ENCODE peak calls at places on chromosome 12, in six cellular contexts. Y is AG04450, U is pancreas, S is left ventricle myocardium inferior, V is astrocyte of the spinal cord, E is choroid plexus epithelial cell. Q is an unnamed sample.

GRCh38 chr12:19572920-19573558 is 133.7 kb downstream of the AEBP2 start:
- DNase-seq in Y (no peak), U (peak; percentile 42), S (no peak), V (peak; percentile 61), E (peak; percentile 82), Q (peak; percentile 73)

GRCh38 chr12:46449856-46450255 is 77.3 kb upstream of the SLC38A2 start:
- DNase-seq in Y (no peak), U (no peak), S (no peak), V (no peak), E (no peak), Q (no peak)

GRCh38 chr12:81705586-81705985 is 53.6 kb downstream of the PPFIA2 start:
- DNase-seq in Y (no peak), U (no peak), S (no peak), V (no peak), E (no peak), Q (no peak)

GRCh38 chr12:113241191-113242017 is 20.1 kb downstream of the TPCN1 start:
- DNase-seq in Y (peak; percentile 84), U (no peak), S (no peak), V (peak; percentile 86), E (peak; percentile 85), Q (peak; percentile 96)

GRCh38 chr12:122062832-122063690 is 15.5 kb upstream of the MLXIP start:
- DNase-seq in Y (no peak), U (no peak), S (peak; percentile 52), V (peak; percentile 83), E (peak; percentile 77), Q (peak; percentile 85)

GRCh38 chr12:96211989-96212388 is 17.8 kb downstream of the ELK3 start:
- DNase-seq in Y (no peak), U (no peak), S (no peak), V (no peak), E (no peak), Q (no peak)

GRCh38 chr12:45234134-45234865 is 18.4 kb downstream of the ANO6 start:
- DNase-seq in Y (peak; percentile 94), U (no peak), S (no peak), V (peak; percentile 98), E (peak; percentile 95), Q (peak; percentile 97)

GRCh38 chr12:4133636-4134433 is 139.7 kb upstream of the CCND2 start:
- DNase-seq in Y (no peak), U (no peak), S (no peak), V (no peak), E (no peak), Q (no peak)

GRCh38 chr12:66804555-66804954 is 125.7 kb upstream of the GRIP1 start:
- DNase-seq in Y (no peak), U (no peak), S (no peak), V (no peak), E (no peak), Q (no peak)

GRCh38 chr12:85796001-85796400 is 40.2 kb downstream of the RASSF9 start:
- DNase-seq in Y (no peak), U (no peak), S (no peak), V (no peak), E (no peak), Q (no peak)

GRCh38 chr12:9673404-9674225 is 4.1 kb downstream of the CLEC2D start:
- DNase-seq in Y (peak; percentile 65), U (no peak), S (peak; percentile 52), V (peak; percentile 96), E (peak; percentile 93), Q (peak; percentile 94)

GRCh38 chr12:65892905-65893304 is 68.6 kb downstream of the HMGA2 start:
- DNase-seq in Y (no peak), U (no peak), S (no peak), V (peak; percentile 79), E (peak; percentile 66), Q (peak; percentile 63)

GRCh38 chr12:62933220-62933870 is 1.6 kb downstream of the PPM1H start:
- DNase-seq in Y (no peak), U (peak; percentile 72), S (peak; percentile 36), V (peak; percentile 18), E (no peak), Q (peak; percentile 5)

GRCh38 chr12:29782821-29783772 is 645 bp downstream of the TMTC1 start:
- DNase-seq in Y (no peak), U (peak; percentile 84), S (peak; percentile 53), V (peak; percentile 45), E (peak; percentile 47), Q (peak; percentile 43)
- TF ChIP-seq CTCF in Y (no peak), U (no peak), S (no peak), V (no peak), E (no peak), Q (no peak)

GRCh38 chr12:6605425-6606330 is 1.5 kb downstream of the CHD4 start:
- DNase-seq in Y (no peak), U (no peak), S (peak; percentile 17), V (peak; percentile 22), E (peak; percentile 47), Q (peak; percentile 35)

GRCh38 chr12:6608592-6609311 is 1.6 kb upstream of the CHD4 start:
- DNase-seq in Y (no peak), U (peak; percentile 72), S (peak; percentile 25), V (peak; percentile 6), E (no peak), Q (peak; percentile 49)

GRCh38 chr12:6604254-6605029 is 2.7 kb downstream of the CHD4 start:
- DNase-seq in Y (no peak), U (no peak), S (no peak), V (no peak), E (no peak), Q (peak; percentile 58)

GRCh38 chr12:6607751-6608591 is 792 bp upstream of the CHD4 start:
- DNase-seq in Y (no peak), U (no peak), S (no peak), V (peak; percentile 41), E (peak; percentile 49), Q (peak; percentile 53)

DNA sequence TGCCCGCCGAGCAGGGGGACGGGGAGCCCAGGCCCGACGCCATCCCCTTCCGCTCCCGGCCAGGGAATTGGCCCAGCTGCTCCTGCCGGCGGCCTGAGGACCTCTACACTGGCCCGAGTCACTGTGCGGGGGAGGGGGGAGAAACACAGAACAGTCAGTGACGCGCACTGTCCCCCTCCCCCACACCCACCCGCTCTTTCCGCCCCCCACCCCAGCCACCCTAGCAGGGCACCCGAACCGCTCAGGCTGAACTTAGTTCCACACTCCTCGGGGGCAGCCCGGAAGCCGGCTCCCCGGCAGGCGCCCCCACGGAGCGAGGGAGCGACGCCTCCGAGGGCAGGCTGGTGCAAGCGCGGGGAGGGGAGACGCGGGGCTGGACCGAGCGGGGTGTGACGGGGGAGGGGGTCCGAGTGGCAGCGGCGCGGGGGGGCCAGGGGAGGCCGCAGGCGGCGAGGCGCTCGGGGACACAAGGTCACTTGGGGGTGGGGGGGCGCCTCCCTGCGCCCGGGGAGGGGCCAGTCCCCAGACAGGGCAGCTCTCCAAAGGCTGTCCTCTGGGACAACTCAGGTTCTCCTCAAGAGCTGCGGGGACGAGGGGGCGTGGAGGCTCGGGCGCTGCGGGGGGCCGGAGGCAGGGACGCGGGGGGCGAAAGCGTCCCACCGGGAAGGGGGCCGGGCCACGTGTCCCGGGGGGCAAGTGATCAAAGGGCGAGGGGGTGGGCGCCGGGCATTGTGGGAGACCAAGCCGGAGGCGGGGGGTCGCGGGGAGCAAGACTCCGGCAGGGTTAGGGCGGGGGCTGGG is 648 bp downstream of the CHD4 start:
- DNase-seq in Y (no peak), U (peak; percentile 93), S (peak; percentile 77), V (peak; percentile 9), E (peak; percentile 28), Q (peak; percentile 29)
- H3K4me3 ChIP-seq in Y (peak overlapping the region; percentile 90), U (peak overlapping the region; percentile 92), S (peak overlapping the region; percentile 99), V (peak overlapping the region; percentile 83), E (peak overlapping the region; percentile 83), Q (peak overlapping the region; percentile 81)

GRCh38 chr12:94141892-94142291 is 6.5 kb upstream of the PLXNC1 start:
- DNase-seq in Y (no peak), U (no peak), S (no peak), V (no peak), E (no peak), Q (no peak)

GRCh38 chr12:94141004-94141764 is 7.2 kb upstream of the PLXNC1 start:
- DNase-seq in Y (no peak), U (peak; percentile 53), S (no peak), V (no peak), E (no peak), Q (no peak)

GRCh38 chr12:94143444-94143843 is 4.9 kb upstream of the PLXNC1 start:
- DNase-seq in Y (no peak), U (no peak), S (no peak), V (no peak), E (no peak), Q (no peak)

GRCh38 chr12:94139816-94140215 is 8.6 kb upstream of the PLXNC1 start:
- DNase-seq in Y (no peak), U (no peak), S (no peak), V (no peak), E (no peak), Q (no peak)

GRCh38 chr12:94140556-94140955 is 7.8 kb upstream of the PLXNC1 start:
- DNase-seq in Y (no peak), U (peak; percentile 39), S (no peak), V (no peak), E (peak; percentile 42), Q (peak; percentile 35)
- TF ChIP-seq CTCF in Y (peak; percentile 50), U (no peak), S (peak; percentile 18), V (peak; percentile 39), E (peak; percentile 65), Q (peak; percentile 43)

DNA sequence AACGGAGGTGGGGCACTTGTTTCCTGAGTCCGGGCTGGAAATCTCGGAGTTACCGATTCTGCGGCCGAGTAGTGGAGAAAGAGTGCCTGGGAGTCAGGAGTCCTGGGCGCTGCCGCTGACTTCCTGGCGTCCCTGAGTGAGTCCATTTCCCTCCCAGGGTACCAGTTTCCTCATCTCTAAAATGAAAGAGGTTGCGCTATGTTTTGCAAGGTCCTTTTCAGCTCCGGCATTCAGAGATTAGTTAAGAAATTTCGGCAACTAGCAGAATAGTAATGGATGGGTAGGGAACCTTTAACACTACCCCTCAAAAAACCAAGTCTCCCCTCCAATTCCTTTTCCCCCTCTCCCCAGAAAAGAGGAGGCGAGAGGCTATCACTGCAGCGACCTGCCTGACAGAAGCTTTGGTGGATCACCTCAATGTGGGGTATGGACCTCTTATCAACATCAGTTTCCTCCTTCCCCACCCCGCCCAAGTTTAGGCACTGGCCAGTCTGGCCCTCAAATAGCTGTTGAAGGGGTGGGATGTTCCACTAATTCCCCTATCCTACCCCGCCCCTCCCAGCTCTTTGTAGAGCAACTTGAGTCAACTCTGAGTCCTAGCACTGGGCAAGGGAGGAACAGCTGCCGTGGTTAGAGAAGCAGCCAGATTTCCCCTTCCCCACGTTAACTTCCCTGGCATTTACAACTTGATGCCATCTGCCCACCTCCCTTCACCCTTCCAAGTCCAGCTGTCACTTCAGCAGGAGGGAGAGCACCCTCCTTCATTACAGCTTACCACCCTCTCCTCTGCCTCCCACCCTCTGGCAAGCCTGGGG is 943 bp downstream of the BLOC1S1 start:
- DNase-seq in Y (no peak), U (no peak), S (no peak), V (no peak), E (no peak), Q (no peak)
- H3K4me3 ChIP-seq in Y (peak overlapping the region; percentile 80), U (peak overlapping the region; percentile 69), S (peak overlapping the region; percentile 78), V (peak overlapping the region; percentile 63), E (peak overlapping the region; percentile 78), Q (peak overlapping the region; percentile 72)

GRCh38 chr12:115897718-115898117 is 379.8 kb downstream of the MED13L start:
- DNase-seq in Y (no peak), U (no peak), S (no peak), V (peak; percentile 10), E (peak; percentile 4), Q (no peak)

GRCh38 chr12:115898670-115899069 is 378.8 kb downstream of the MED13L start:
- DNase-seq in Y (no peak), U (no peak), S (no peak), V (no peak), E (peak; percentile 41), Q (no peak)

GRCh38 chr12:115891551-115891950 is 385.9 kb downstream of the MED13L start:
- DNase-seq in Y (no peak), U (no peak), S (no peak), V (no peak), E (no peak), Q (no peak)

GRCh38 chr12:115895247-115895646 is 382.2 kb downstream of the MED13L start:
- DNase-seq in Y (no peak), U (no peak), S (no peak), V (no peak), E (peak; percentile 9), Q (peak; percentile 5)
- TF ChIP-seq CTCF in Y (peak; percentile 51), U (no peak), S (no peak), V (peak; percentile 39), E (peak; percentile 60), Q (peak; percentile 32)

Q was measured in cardiac fibroblast.